ENCODE peak calls at places on chromosomes 11 and 22, in ten cellular contexts. C, K, T, A, X, Q, R, E, H and V are unnamed samples. For H3K27me3, the result is how much of the 10 kb centered on the place peaks cover.

GRCh38 chr11:2783536-2784082 is 83.8 kb upstream of the KCNQ1OT1 start:
- DNase-seq in C (no peak), K (no peak), T (no peak), A (no peak), X (no peak), Q (no peak), R (no peak), E (no peak), H (no peak), V (no peak)

GRCh38 chr11:115871161-115871750 is 367.0 kb upstream of the CADM1 start:
- DNase-seq in C (no peak), K (no peak), T (no peak), A (no peak), X (no peak), Q (no peak), R (no peak), E (no peak), H (no peak), V (no peak)

GRCh38 chr11:66363805-66364535 is 7.6 kb downstream of the SLC29A2 start:
- DNase-seq in C (peak), K (peak), T (no peak), A (peak), X (peak), Q (no peak), R (peak), E (no peak), H (peak), V (peak)

GRCh38 chr11:108364159-108364558 is 103.2 kb downstream of the C11orf65 start:
- DNase-seq in C (no peak), K (no peak), T (no peak), A (no peak), X (no peak), Q (no peak), R (no peak), E (no peak), H (no peak), V (no peak)

GRCh38 chr22:26322179-26322905 is 106.7 kb upstream of the ASPHD2 start:
- DNase-seq in C (no peak), K (no peak), T (peak), A (no peak), X (no peak), Q (no peak), R (no peak), E (peak), H (peak), V (no peak)

GRCh38 chr22:35349368-35349703 is 31.6 kb upstream of the HMOX1 start:
- DNase-seq in C (peak), K (no peak), T (no peak), A (no peak), X (no peak), Q (no peak), R (no peak), E (no peak), H (no peak), V (no peak)

GRCh38 chr11:110297082-110297725 is 790 bp upstream of the RDX start:
- DNase-seq in C (no peak), K (no peak), T (no peak), A (no peak), X (no peak), Q (no peak), R (no peak), E (no peak), H (peak), V (no peak)

GRCh38 chr11:74754507-74755255 is 6.0 kb downstream of the RNF169 start:
- DNase-seq in C (no peak), K (no peak), T (no peak), A (no peak), X (no peak), Q (no peak), R (no peak), E (no peak), H (peak), V (no peak)

GRCh38 chr22:30889996-30890480 is 78.5 kb downstream of the MORC2 start:
- DNase-seq in C (peak), K (no peak), T (no peak), A (no peak), X (no peak), Q (no peak), R (no peak), E (no peak), H (no peak), V (peak)

GRCh38 chr11:59173080-59173963 is 1.4 kb downstream of the DTX4 start:
- DNase-seq in C (peak), K (peak), T (no peak), A (peak), X (peak), Q (no peak), R (peak), E (no peak), H (peak), V (peak)

GRCh38 chr22:30615543-30615954 is 8.6 kb downstream of the TCN2 start:
- DNase-seq in C (no peak), K (no peak), T (no peak), A (no peak), X (no peak), Q (no peak), R (no peak), E (no peak), H (no peak), V (no peak)

GRCh38 chr11:88246680-88247079 is 71.4 kb upstream of the RAB38 start:
- DNase-seq in C (no peak), K (no peak), T (no peak), A (no peak), X (no peak), Q (no peak), R (no peak), E (no peak), H (no peak), V (no peak)

GRCh38 chr11:63761870-63762661 is 6.5 kb downstream of the ZFTA start:
- DNase-seq in C (no peak), K (peak), T (no peak), A (no peak), X (no peak), Q (no peak), R (no peak), E (no peak), H (peak), V (no peak)

GRCh38 chr22:24011735-24012068 is 598 bp downstream of the CABIN1 start:
- DNase-seq in C (no peak), K (peak), T (no peak), A (no peak), X (peak), Q (no peak), R (no peak), E (no peak), H (no peak), V (no peak)

GRCh38 chr11:116696381-116696941 is 76.3 kb downstream of the BUD13 start:
- DNase-seq in C (peak), K (no peak), T (no peak), A (peak), X (no peak), Q (no peak), R (no peak), E (no peak), H (no peak), V (no peak)

GRCh38 chr11:107791343-107792048 is 67.1 kb downstream of the SLC35F2 start:
- DNase-seq in C (no peak), K (no peak), T (no peak), A (no peak), X (no peak), Q (no peak), R (no peak), E (no peak), H (no peak), V (no peak)

GRCh38 chr11:69075421-69076128 is 26.8 kb downstream of the TPCN2 start:
- DNase-seq in C (peak), K (no peak), T (no peak), A (peak), X (no peak), Q (peak), R (no peak), E (peak), H (no peak), V (no peak)

GRCh38 chr11:110305169-110306018 is 9.0 kb upstream of the RDX start:
- DNase-seq in C (no peak), K (no peak), T (no peak), A (no peak), X (peak), Q (no peak), R (no peak), E (no peak), H (no peak), V (no peak)

GRCh38 chr11:96111308-96111707 is 187.4 kb upstream of the MTMR2 start:
- DNase-seq in C (no peak), K (no peak), T (no peak), A (no peak), X (no peak), Q (no peak), R (no peak), E (no peak), H (no peak), V (no peak)

GRCh38 chr11:2771758-2772466 is 72.1 kb upstream of the KCNQ1OT1 start:
- DNase-seq in C (peak), K (peak), T (peak), A (peak), X (no peak), Q (no peak), R (no peak), E (no peak), H (no peak), V (peak)

GRCh38 chr11:101126551-101127347 is 2.9 kb downstream of the PGR start:
- DNase-seq in C (peak), K (peak), T (no peak), A (no peak), X (no peak), Q (no peak), R (no peak), E (no peak), H (peak), V (no peak)

GRCh38 chr11:46112961-46113617 is 8.2 kb downstream of the PHF21A start:
- DNase-seq in C (no peak), K (no peak), T (no peak), A (no peak), X (peak), Q (no peak), R (peak), E (peak), H (peak), V (no peak)

GRCh38 chr11:67015048-67015447 is 7.9 kb upstream of the SYT12 start:
- DNase-seq in C (no peak), K (no peak), T (no peak), A (no peak), X (no peak), Q (no peak), R (no peak), E (no peak), H (no peak), V (no peak)

GRCh38 chr11:3929689-3930088 is 74.2 kb downstream of the STIM1 start:
- DNase-seq in C (no peak), K (no peak), T (no peak), A (no peak), X (no peak), Q (no peak), R (no peak), E (no peak), H (no peak), V (no peak)

GRCh38 chr22:41910599-41911291 is 4.1 kb downstream of the SHISA8 start:
- DNase-seq in C (no peak), K (no peak), T (no peak), A (peak), X (no peak), Q (no peak), R (peak), E (no peak), H (no peak), V (no peak)

GRCh38 chr11:128501576-128502549 is 85.5 kb downstream of the ETS1 start:
- DNase-seq in C (no peak), K (no peak), T (no peak), A (no peak), X (no peak), Q (no peak), R (no peak), E (no peak), H (no peak), V (no peak)

GRCh38 chr11:72223615-72224586 is 666 bp upstream of the INPPL1 start:
- DNase-seq in C (peak), K (peak), T (no peak), A (peak), X (peak), Q (no peak), R (peak), E (peak), H (peak), V (peak)

GRCh38 chr11:61555978-61556377 is 24.9 kb downstream of the SYT7 start:
- DNase-seq in C (no peak), K (peak), T (no peak), A (no peak), X (no peak), Q (no peak), R (no peak), E (no peak), H (no peak), V (no peak)

GRCh38 chr11:48122656-48123055 is 94.0 kb upstream of the OR4B1 start:
- DNase-seq in C (no peak), K (no peak), T (no peak), A (no peak), X (no peak), Q (no peak), R (no peak), E (no peak), H (no peak), V (no peak)

GRCh38 chr22:36017661-36018091 is 10.9 kb downstream of the RBFOX2 start:
- DNase-seq in C (no peak), K (no peak), T (no peak), A (no peak), X (no peak), Q (no peak), R (no peak), E (no peak), H (no peak), V (no peak)

GRCh38 chr11:844693-845644 is 2.3 kb downstream of the TSPAN4 start:
- DNase-seq in C (peak), K (peak), T (peak), A (peak), X (no peak), Q (peak), R (peak), E (no peak), H (peak), V (peak)
- H3K4me3 ChIP-seq in C (peak), K (no peak), T (peak), A (peak), X (no peak), Q (peak), R (no peak), E (peak), H (no peak), V (peak)

GRCh38 chr22:37976547-37976946 is 7.8 kb downstream of the SOX10 start:
- DNase-seq in C (no peak), K (no peak), T (no peak), A (no peak), X (no peak), Q (no peak), R (no peak), E (no peak), H (no peak), V (no peak)

GRCh38 chr22:37982151-37982838 is 2.1 kb downstream of the SOX10 start:
- DNase-seq in C (no peak), K (no peak), T (no peak), A (no peak), X (peak), Q (no peak), R (no peak), E (no peak), H (no peak), V (no peak)

GRCh38 chr22:37981282-37982011 is 2.9 kb downstream of the SOX10 start:
- DNase-seq in C (no peak), K (no peak), T (no peak), A (no peak), X (peak), Q (no peak), R (no peak), E (no peak), H (no peak), V (no peak)

GRCh38 chr22:37982938-37983859 is 1.2 kb downstream of the SOX10 start:
- DNase-seq in C (no peak), K (no peak), T (no peak), A (no peak), X (no peak), Q (no peak), R (no peak), E (no peak), H (no peak), V (no peak)

DNA sequence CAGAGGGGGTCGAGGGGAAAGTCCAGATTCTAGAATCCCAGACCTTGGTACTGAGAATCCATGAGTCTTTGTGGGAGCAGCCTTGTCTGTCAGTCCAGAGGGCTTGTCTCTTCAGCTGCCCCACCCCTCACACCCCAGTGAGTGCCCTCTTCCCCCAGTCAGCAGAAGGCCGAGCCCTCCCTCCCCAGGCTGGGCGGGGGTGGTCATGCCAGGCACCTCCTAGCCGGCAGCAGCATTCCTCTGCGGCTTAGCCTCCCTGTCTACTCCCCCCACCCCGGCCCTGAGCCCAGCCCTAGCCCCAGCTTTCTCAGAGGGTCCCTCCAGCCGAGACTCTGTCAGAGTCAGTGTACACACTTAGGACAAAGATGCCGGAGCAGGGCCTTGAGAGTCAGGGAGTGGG is 4.6 kb downstream of the SOX10 start:
- DNase-seq in C (no peak), K (no peak), T (no peak), A (no peak), X (no peak), Q (no peak), R (no peak), E (no peak), H (no peak), V (no peak)
- H3K27me3 ChIP-seq in C (under half), K (under half), T (under half), A (under half), X (under half), Q (under half), R (under half), E (under half), H (under half), V (under half)

GRCh38 chr11:113247231-113247630 is 67.2 kb upstream of the TTC12 start:
- DNase-seq in C (no peak), K (no peak), T (no peak), A (no peak), X (no peak), Q (no peak), R (no peak), E (no peak), H (no peak), V (no peak)

GRCh38 chr11:113249786-113250185 is 64.6 kb upstream of the TTC12 start:
- DNase-seq in C (no peak), K (no peak), T (no peak), A (no peak), X (no peak), Q (no peak), R (no peak), E (no peak), H (no peak), V (no peak)

GRCh38 chr11:113249491-113249763 is 65.0 kb upstream of the TTC12 start:
- DNase-seq in C (no peak), K (no peak), T (no peak), A (no peak), X (no peak), Q (no peak), R (no peak), E (no peak), H (peak), V (no peak)

GRCh38 chr11:113251281-113251680 is 63.1 kb upstream of the TTC12 start:
- DNase-seq in C (no peak), K (no peak), T (no peak), A (no peak), X (no peak), Q (no peak), R (no peak), E (no peak), H (no peak), V (no peak)

GRCh38 chr11:113248702-113249490 is 65.5 kb upstream of the TTC12 start:
- DNase-seq in C (no peak), K (no peak), T (no peak), A (no peak), X (no peak), Q (no peak), R (no peak), E (no peak), H (no peak), V (no peak)
- H3K27ac ChIP-seq in C (no peak), K (no peak), T (no peak), A (no peak), X (no peak), Q (no peak), R (no peak), E (no peak), H (no peak), V (no peak)

GRCh38 chr11:118144869-118145268 is 7.8 kb downstream of the SCN4B start:
- DNase-seq in C (no peak), K (no peak), T (no peak), A (no peak), X (no peak), Q (no peak), R (no peak), E (no peak), H (no peak), V (peak)
- H3K4me3 ChIP-seq in C (no peak), K (no peak), T (no peak), A (peak), X (no peak), Q (no peak), R (no peak), E (no peak), H (peak), V (peak)

DNA sequence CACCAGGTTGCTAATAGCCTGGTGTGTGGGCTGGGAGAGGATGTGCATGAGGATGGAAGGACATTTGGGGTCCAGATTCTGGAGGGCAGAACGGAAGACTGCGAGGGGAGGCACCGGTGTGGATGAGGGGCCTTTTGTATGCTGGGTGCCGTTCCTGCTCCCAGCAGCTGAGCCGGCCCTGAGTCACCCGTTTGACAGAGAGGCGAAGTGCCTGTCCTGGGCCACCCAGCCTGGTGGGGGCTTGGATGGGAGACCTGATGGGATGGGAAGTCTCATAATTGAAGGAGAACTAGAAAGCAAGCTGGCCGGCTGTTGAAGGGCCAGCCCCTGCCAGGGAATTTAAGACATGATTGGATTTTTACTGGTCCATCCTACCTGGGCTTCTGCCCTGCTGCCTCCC is 10.8 kb downstream of the CACNA1I start:
- DNase-seq in C (no peak), K (no peak), T (no peak), A (no peak), X (no peak), Q (no peak), R (no peak), E (no peak), H (no peak), V (no peak)
- H3K27me3 ChIP-seq in C (under half), K (under half), T (under half), A (under half), X (under half), Q (under half), R (under half), E (under half), H (under half), V (under half)

GRCh38 chr22:27715078-27715477 is 86.5 kb downstream of the MN1 start:
- DNase-seq in C (peak), K (no peak), T (no peak), A (no peak), X (no peak), Q (no peak), R (no peak), E (no peak), H (no peak), V (peak)
- H3K27ac ChIP-seq in C (no peak), K (no peak), T (no peak), A (no peak), X (no peak), Q (no peak), R (no peak), E (no peak), H (no peak), V (no peak)